ENCODE peak calls at places on chromosomes 5 and 9, in seven cellular contexts. F is body of pancreas, K is endothelial cell of umbilical vein, M is thoracic aorta, C is dorsolateral prefrontal cortex, Z is GM23248, T is heart right ventricle. G is an unnamed sample.
A peak's percentile ranks its signal among the peaks of the same experiment; 100 is the strongest.

GRCh38 chr5:65032250-65032649 is 263.5 kb downstream of the CWC27 start:
- DNase-seq in K (peak; percentile 44), Z (peak; percentile 99), T (no peak), F (no peak), C (no peak), M (no peak), G (no peak)

GRCh38 chr5:115100556-115100955 is 69.2 kb downstream of the TRIM36 start:
- DNase-seq in M (no peak), K (no peak), F (no peak), Z (peak; percentile 38), T (no peak), C (no peak), G (no peak)

GRCh38 chr9:20188616-20189212 is 399.9 kb upstream of the SLC24A2 start:
- DNase-seq in F (no peak), M (no peak), C (peak; percentile 53), Z (no peak), K (no peak), T (no peak), G (no peak)

GRCh38 chr5:392431-392988 is 50.5 kb upstream of the EXOC3 start:
- DNase-seq in C (no peak), T (no peak), M (no peak), Z (peak; percentile 46), K (peak; percentile 30), F (no peak), G (peak; percentile 63)

GRCh38 chr9:111965566-111966019 is 69.0 kb downstream of the UGCG start:
- DNase-seq in K (no peak), T (no peak), M (no peak), C (no peak), F (no peak), Z (peak; percentile 97), G (no peak)

GRCh38 chr9:76330034-76330433 is 64.2 kb downstream of the RFK start:
- DNase-seq in C (no peak), F (no peak), M (no peak), Z (no peak), K (no peak), T (no peak), G (peak; percentile 2)

GRCh38 chr9:7089794-7090193 is 332.0 kb downstream of the KDM4C start:
- DNase-seq in K (no peak), M (no peak), F (no peak), C (no peak), Z (no peak), T (no peak), G (no peak)

GRCh38 chr9:81145331-81145963 is 543.9 kb downstream of the TLE1 start:
- DNase-seq in K (no peak), C (no peak), Z (no peak), T (no peak), F (no peak), M (no peak), G (no peak)

GRCh38 chr9:14985419-14985818 is 75.2 kb upstream of the FREM1 start:
- DNase-seq in K (no peak), C (no peak), M (no peak), F (no peak), T (no peak), Z (peak; percentile 69), G (no peak)

GRCh38 chr5:1401681-1402096 is 43.6 kb downstream of the SLC6A3 start:
- DNase-seq in Z (no peak), C (no peak), T (no peak), K (no peak), M (no peak), F (no peak), G (no peak)

GRCh38 chr5:174409971-174410370 is 314.4 kb upstream of the MSX2 start:
- DNase-seq in T (no peak), C (no peak), K (no peak), F (no peak), Z (no peak), M (no peak), G (no peak)

GRCh38 chr9:111114486-111114885 is 76.2 kb upstream of the LPAR1 start:
- DNase-seq in Z (peak; percentile 42), K (no peak), M (no peak), C (no peak), F (no peak), T (no peak), G (no peak)

GRCh38 chr5:137498736-137499505 is at the start of gene SPOCK1:
- DNase-seq in M (no peak), C (peak; percentile 79), F (peak; percentile 77), K (peak; percentile 81), Z (peak; percentile 95), T (peak; percentile 75), G (peak; percentile 91)
- H3K27ac ChIP-seq in M (no peak within 1 kb of the TSS), C (peak within 1 kb of the TSS; percentile 88), F (no peak within 1 kb of the TSS), K (peak within 1 kb of the TSS; percentile 39), Z (no peak within 1 kb of the TSS), T (no peak within 1 kb of the TSS), G (no peak within 1 kb of the TSS)

GRCh38 chr9:36818965-36819870 is 214.8 kb downstream of the PAX5 start:
- DNase-seq in C (no peak), Z (no peak), F (no peak), M (no peak), T (no peak), K (no peak), G (peak; percentile 70)
- H3K4me3 ChIP-seq in C (peak overlapping the region; percentile 40), Z (no peak overlapping the region), F (no peak overlapping the region), M (peak overlapping the region; percentile 67), T (peak overlapping the region; percentile 32), K (no peak overlapping the region), G (no peak overlapping the region)

DNA sequence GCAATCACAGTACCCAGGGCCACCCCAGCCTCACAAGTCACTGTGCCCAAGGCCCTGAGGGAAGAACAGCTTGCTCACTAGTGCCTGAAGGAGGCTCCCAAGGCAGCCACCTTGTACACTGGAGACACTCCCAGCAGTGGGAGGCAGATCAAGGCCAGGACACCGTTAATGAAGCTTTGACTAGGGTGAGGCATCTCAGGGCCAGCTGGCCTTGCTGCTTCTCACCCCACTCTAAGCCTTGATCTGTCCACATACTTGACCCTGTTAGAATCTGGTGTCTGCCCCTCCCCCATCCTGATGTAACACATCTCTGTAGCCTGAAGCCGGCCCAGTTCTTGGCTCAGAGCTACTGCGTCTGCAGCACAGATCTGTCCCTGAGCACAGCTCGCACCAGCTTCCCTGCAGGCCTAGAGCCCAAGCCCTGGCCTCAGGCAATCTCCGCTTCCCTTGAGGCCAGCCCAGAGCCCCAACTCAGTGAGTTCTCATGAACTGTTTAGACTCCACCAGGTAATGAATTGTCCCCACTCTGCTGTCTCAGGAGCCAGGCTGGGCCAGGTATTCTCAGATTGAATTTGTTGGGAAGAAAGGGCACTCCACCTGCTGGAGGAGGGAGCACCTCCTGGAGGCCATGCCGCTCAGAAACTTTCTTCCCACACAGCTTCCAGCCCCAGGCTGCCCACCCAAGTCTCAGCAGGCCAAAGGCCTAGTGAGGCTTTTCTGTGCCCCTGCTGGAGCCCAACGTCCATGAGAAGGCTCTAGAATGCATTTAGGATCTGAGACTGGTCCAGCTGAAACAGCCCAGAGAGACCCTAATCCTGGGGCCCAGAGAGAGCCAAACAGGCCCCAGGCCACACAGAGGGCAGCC is 13.4 kb upstream of the JADE2 start:
- DNase-seq in T (peak; percentile 74), Z (peak; percentile 71), F (peak; percentile 83), K (no peak), M (no peak), C (no peak), G (peak; percentile 94)
- H3K27ac ChIP-seq in T (peak overlapping the region; percentile 58), Z (no peak overlapping the region), F (peak overlapping the region; percentile 83), K (peak overlapping the region; percentile 42), M (peak overlapping the region; percentile 16), C (no peak overlapping the region), G (peak overlapping the region; percentile 4)

DNA sequence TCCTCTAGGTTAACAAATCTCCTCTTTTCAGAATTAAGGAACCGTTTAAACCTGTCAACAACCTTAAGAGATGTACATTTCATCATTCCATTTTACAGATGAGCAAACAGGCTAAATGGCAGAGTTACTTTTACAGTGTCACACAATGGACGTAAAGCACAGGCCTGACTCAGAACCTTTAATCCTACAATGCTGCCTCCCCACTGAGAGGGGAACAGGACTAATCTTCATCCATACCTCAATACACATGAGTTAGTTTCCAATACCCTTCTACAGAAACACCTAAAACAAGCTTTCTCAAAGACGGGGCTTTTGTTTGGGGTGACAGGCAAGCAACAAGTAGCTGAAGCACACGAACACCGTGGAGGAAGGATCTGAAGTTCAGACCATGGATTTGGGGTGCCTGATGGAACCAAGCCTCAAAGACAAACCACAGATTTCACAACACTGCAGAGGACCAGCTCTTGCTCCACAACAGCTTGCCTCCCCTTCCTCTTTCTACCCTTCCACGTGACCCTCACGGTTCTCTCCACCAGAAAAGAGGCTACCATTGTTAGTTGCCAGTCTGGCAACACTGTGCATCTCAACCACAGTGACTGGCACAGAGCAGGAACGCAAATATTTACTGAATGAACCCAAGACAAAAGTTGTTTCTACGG is 1.8 kb downstream of the RNF130 start:
- DNase-seq in M (no peak), F (no peak), Z (no peak), C (peak; percentile 32), T (no peak), K (no peak), G (peak; percentile 70)
- H3K4me3 ChIP-seq in M (peak overlapping the region; percentile 98), F (no peak overlapping the region), Z (peak overlapping the region; percentile 89), C (peak overlapping the region; percentile 99), T (peak overlapping the region; percentile 95), K (no peak overlapping the region), G (peak overlapping the region; percentile 86)

GRCh38 chr9:121354770-121355169 is 15.3 kb downstream of the STOM start:
- DNase-seq in M (no peak), C (no peak), F (no peak), T (no peak), Z (no peak), K (no peak), G (no peak)
- H3K27ac ChIP-seq in M (no peak overlapping the region), C (no peak overlapping the region), F (no peak overlapping the region), T (peak overlapping the region; percentile 66), Z (no peak overlapping the region), K (peak overlapping the region; percentile 86), G (no peak overlapping the region)